ENCODE peak calls at places on chromosomes 4 and X, in five cellular contexts. D is tibial nerve, H is GM12865, W is psoas muscle, S is thyroid gland. X is an unnamed sample.

GRCh38 chr4:55939437-55939836 is 9.3 kb upstream of the CEP135 start:
- DNase-seq in D (no peak), W (no peak), S (no peak), H (no peak), X (no peak)

GRCh38 chr4:143389543-143390195 is 53.0 kb downstream of the GAB1 start:
- DNase-seq in S (no peak), H (no peak), W (no peak), D (no peak), X (no peak)

GRCh38 chrX:101550362-101550761 is at the start of gene ARMCX1:
- DNase-seq in D (peak; percentile 75), W (peak; percentile 80), S (peak; percentile 63), H (peak; percentile 53), X (peak; percentile 86)

GRCh38 chr4:78056265-78057129 is 626 bp upstream of the FRAS1 start:
- DNase-seq in H (peak; percentile 52), W (peak; percentile 86), D (peak; percentile 80), S (peak; percentile 95), X (peak; percentile 72)

GRCh38 chrX:129900054-129900453 is 5.9 kb upstream of the UTP14A start:
- DNase-seq in H (no peak), W (no peak), D (no peak), S (no peak), X (no peak)

GRCh38 chrX:63932907-63933306 is 147.9 kb upstream of the ARHGEF9 start:
- DNase-seq in W (no peak), D (no peak), S (no peak), H (no peak), X (no peak)

GRCh38 chr4:172986114-172986513 is 182.5 kb upstream of the GALNT7 start:
- DNase-seq in D (no peak), H (peak; percentile 81), S (no peak), W (no peak), X (no peak)

GRCh38 chr4:70721747-70722146 is at the start of gene RUFY3:
- DNase-seq in H (no peak), S (no peak), W (no peak), D (peak; percentile 61), X (no peak)

GRCh38 chrX:14941301-14941700 is 68.1 kb downstream of the MOSPD2 start:
- DNase-seq in S (no peak), D (no peak), W (no peak), H (no peak), X (no peak)

GRCh38 chrX:139787601-139788000 is 79.6 kb upstream of the MCF2 start:
- DNase-seq in S (no peak), W (no peak), H (no peak), D (no peak), X (no peak)

GRCh38 chrX:54182864-54183613 is at the start of gene FAM120C:
- DNase-seq in H (peak; percentile 84), S (peak; percentile 54), W (peak; percentile 81), D (peak; percentile 46), X (peak; percentile 62)

GRCh38 chrX:15866141-15866540 is 11.5 kb upstream of the AP1S2 start:
- DNase-seq in H (no peak), D (no peak), S (no peak), W (no peak), X (no peak)

GRCh38 chr4:138488527-138488926 is 246.4 kb upstream of the SLC7A11 start:
- DNase-seq in D (no peak), S (no peak), H (no peak), W (no peak), X (no peak)

GRCh38 chr4:5784960-5785611 is 74.1 kb downstream of the EVC start:
- DNase-seq in D (peak; percentile 16), S (no peak), H (no peak), W (no peak), X (peak; percentile 61)

GRCh38 chr4:67520141-67520540 is 25.2 kb downstream of the CENPC start:
- DNase-seq in W (no peak), D (no peak), H (no peak), S (no peak), X (no peak)

GRCh38 chrX:97389761-97390192 is 506.1 kb downstream of the RPA4 start:
- DNase-seq in D (no peak), W (no peak), H (no peak), S (no peak), X (no peak)

GRCh38 chrX:1743105-1743504 is 128.2 kb downstream of the ASMT start:
- DNase-seq in D (no peak), H (no peak), S (no peak), W (no peak), X (no peak)

GRCh38 chrX:134847133-134847532 is 143.7 kb upstream of the SMIM10 start:
- DNase-seq in W (no peak), D (no peak), H (no peak), S (no peak), X (no peak)

GRCh38 chrX:41184312-41184711 is 99.1 kb downstream of the USP9X start:
- DNase-seq in H (peak; percentile 35), D (no peak), S (no peak), W (no peak), X (no peak)

GRCh38 chr4:76637704-76638361 is 202.8 kb downstream of the SHROOM3 start:
- DNase-seq in S (no peak), D (no peak), W (no peak), H (no peak), X (no peak)

DNA sequence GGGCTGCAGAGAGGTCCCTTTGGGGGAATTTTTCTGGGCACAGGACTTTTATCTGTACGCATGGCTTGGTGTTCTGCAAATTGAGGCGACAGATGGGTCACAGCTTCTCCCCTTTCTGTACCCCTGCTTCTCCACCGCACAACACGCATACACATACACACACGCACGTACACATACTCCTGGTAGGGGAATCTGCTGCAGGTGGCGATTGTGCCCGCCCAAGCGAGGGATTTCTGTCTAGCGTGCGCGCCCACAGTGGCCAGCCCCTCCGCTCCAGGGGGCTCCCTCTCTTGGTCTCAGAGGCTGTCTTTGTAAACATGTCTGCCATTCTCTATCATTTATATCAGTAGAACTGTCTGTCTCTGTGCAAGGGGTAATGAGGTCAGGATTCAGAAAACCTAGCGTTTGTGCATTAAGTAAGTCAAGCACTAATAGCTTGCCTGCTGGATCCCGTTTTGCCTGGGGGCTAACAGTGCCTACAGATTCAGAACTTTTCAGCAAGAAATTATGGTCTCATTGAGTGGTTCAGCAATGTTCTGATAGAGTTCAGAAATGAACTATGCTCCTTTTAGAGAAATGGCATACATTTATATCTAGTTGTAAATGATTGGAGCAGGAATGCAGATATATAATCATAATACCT is 2.2 kb downstream of the GRID2 start:
- DNase-seq in W (peak; percentile 44), H (no peak), S (no peak), D (no peak), X (no peak)
- H3K4me3 ChIP-seq in W (peak overlapping the region; percentile 50), H (no peak overlapping the region), S (peak overlapping the region; percentile 17), D (peak overlapping the region; percentile 30), X (peak overlapping the region; percentile 36)

GRCh38 chr4:110628321-110629213 is 5.7 kb upstream of the PITX2 start:
- DNase-seq in S (no peak), H (no peak), W (no peak), D (no peak), X (no peak)

GRCh38 chr4:110631582-110632505 is 9.0 kb upstream of the PITX2 start:
- DNase-seq in D (peak; percentile 45), W (peak; percentile 86), S (peak; percentile 58), H (peak; percentile 75), X (no peak)

GRCh38 chr4:110630621-110631402 is 7.9 kb upstream of the PITX2 start:
- DNase-seq in H (no peak), S (no peak), W (no peak), D (no peak), X (peak; percentile 44)

GRCh38 chr4:110629780-110630500 is 7.1 kb upstream of the PITX2 start:
- DNase-seq in H (no peak), S (no peak), W (no peak), D (no peak), X (no peak)

DNA sequence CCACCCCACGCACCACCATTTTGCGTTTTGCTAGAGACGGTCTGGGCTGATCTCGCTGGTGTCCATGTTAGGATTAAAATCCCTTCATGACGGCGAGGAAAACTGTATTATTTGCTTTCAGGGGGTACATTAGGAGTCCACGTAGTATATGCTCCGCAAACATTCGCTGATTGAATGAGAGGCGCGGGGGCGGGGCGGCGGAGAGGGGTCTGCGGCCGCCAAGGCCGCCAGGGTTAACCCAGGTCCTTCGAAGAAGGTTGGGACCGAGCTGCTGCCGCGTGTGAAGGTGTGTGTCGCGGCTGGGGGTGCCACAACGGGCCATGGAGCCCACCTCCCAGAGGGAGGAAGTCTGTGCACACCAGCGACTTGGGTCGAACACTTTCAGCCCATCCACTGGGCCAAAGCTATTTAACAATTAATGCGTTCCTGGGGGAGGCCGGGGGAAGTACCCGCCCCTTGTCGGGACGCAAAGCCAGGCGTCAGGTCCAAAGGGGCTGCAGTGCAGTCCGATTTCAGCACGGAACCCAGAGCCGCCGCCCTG is 6.4 kb upstream of the PITX2 start:
- DNase-seq in H (no peak), S (no peak), W (no peak), D (no peak), X (peak; percentile 44)
- H3K4me3 ChIP-seq in H (no peak overlapping the region), S (no peak overlapping the region), W (no peak overlapping the region), D (no peak overlapping the region), X (no peak overlapping the region)

DNA sequence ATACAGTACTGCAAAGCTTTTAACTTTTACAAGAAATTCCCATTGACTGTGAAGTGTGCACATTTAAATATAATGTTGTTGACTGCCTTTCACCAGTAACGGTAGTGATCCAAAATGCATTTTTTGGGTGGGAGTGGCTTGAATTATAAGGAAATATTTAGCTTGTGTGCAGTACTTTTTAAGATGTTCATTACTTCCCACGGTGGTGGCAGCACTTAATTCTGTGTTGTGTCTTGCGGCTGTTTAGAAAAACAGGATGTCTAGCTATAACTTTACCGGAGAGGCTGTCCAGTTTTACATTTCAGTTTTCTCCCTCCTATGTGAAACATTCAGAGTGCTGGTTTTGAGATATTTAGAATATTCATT is 1.7 kb downstream of the TMEM131L start:
- DNase-seq in W (no peak), H (peak; percentile 81), D (no peak), S (no peak), X (no peak)
- H3K4me3 ChIP-seq in W (peak overlapping the region; percentile 96), H (peak overlapping the region; percentile 86), D (no peak overlapping the region), S (no peak overlapping the region), X (peak overlapping the region; percentile 62)

DNA sequence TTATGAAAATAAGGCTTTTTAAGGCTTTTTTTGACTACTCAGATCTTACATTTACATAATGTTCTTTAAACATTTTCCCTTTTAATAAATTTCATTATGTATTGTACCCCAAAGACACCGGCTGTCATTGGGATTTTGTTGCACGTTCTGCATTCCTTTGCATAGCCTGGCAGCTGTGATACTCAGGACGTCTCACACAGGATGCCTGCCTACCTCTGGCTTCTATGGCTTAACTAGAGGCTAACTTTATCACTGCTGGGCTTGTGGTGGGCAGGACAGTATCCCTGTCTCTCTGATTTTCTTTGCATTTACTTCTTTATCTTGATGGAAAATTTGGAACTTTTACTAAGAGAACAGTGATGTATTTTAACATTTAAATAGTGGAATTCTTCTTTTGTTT is 147.8 kb downstream of the BMPR1B start:
- DNase-seq in D (no peak), W (no peak), H (no peak), S (no peak), X (no peak)
- H3K4me3 ChIP-seq in D (no peak overlapping the region), W (no peak overlapping the region), H (no peak overlapping the region), S (no peak overlapping the region), X (no peak overlapping the region)

DNA sequence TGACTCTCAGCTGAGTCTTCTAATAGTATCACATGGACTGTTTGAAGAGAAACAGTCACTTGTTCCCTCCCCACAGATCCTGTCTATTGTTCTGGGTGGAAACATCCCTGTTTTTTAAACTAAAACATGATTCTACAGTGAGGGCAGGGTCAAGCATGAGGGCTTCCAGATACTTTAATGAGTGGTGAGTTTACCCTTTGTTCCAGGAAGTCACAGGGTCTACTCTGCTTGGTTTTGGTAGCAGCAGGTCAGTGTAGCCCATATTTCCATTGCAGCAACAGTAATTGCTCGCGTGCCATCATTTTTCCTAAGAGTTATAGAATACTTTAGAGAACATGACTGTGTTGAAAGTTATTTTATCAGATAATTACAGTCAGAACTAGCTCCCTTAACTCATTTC is 87.4 kb downstream of the ZNF732 start:
- DNase-seq in S (no peak), D (no peak), W (no peak), H (no peak), X (no peak)
- H3K4me3 ChIP-seq in S (no peak overlapping the region), D (no peak overlapping the region), W (no peak overlapping the region), H (no peak overlapping the region), X (no peak overlapping the region)

GRCh38 chr4:4227510-4228355 is 1.0 kb upstream of the OTOP1 start:
- DNase-seq in W (no peak), H (no peak), S (no peak), D (no peak), X (no peak)
- H3K4me3 ChIP-seq in W (no peak overlapping the region), H (no peak overlapping the region), S (no peak overlapping the region), D (no peak overlapping the region), X (no peak overlapping the region)